ENCODE peak calls at places on chromosome 3, in four cellular contexts. One of them, this sample, is unnamed.

GRCh38 chr3:40843851-40844548 is 319.2 kb downstream of the ZNF621 start:
- DNase-seq in HepG2: peak
- DNase-seq in SK-N-SH: peak
- DNase-seq in K562: no peak
- DNase-seq in this sample: no peak

GRCh38 chr3:52277972-52278509 is 408 bp downstream of the WDR82 start:
- DNase-seq in HepG2: no peak
- DNase-seq in SK-N-SH: peak
- DNase-seq in K562: peak
- DNase-seq in this sample: no peak

GRCh38 chr3:85172001-85172400 is 213.2 kb downstream of the CADM2 start:
- DNase-seq in HepG2: no peak
- DNase-seq in SK-N-SH: no peak
- DNase-seq in K562: no peak
- DNase-seq in this sample: no peak

GRCh38 chr3:71998995-71999673 is 214.2 kb upstream of the PROK2 start:
- DNase-seq in HepG2: no peak
- DNase-seq in SK-N-SH: no peak
- DNase-seq in K562: no peak
- DNase-seq in this sample: no peak

GRCh38 chr3:76096036-76096435 is 310.7 kb upstream of the ZNF717 start:
- DNase-seq in HepG2: no peak
- DNase-seq in SK-N-SH: no peak
- DNase-seq in K562: no peak
- DNase-seq in this sample: no peak

GRCh38 chr3:13546667-13547171 is 2.2 kb upstream of the FBLN2 start:
- DNase-seq in HepG2: no peak
- DNase-seq in SK-N-SH: peak
- DNase-seq in K562: peak
- DNase-seq in this sample: no peak

GRCh38 chr3:186882125-186882524 is 39.6 kb downstream of the ADIPOQ start:
- DNase-seq in HepG2: no peak
- DNase-seq in SK-N-SH: no peak
- DNase-seq in K562: no peak
- DNase-seq in this sample: no peak

GRCh38 chr3:46848271-46849097 is 14.8 kb downstream of the MYL3 start:
- DNase-seq in HepG2: no peak
- DNase-seq in SK-N-SH: no peak
- DNase-seq in K562: peak
- DNase-seq in this sample: no peak

GRCh38 chr3:25581335-25581734 is 83.4 kb downstream of the TOP2B start:
- DNase-seq in HepG2: no peak
- DNase-seq in SK-N-SH: no peak
- DNase-seq in K562: no peak
- DNase-seq in this sample: no peak

GRCh38 chr3:157093096-157093495 is 66.9 kb downstream of the CCNL1 start:
- DNase-seq in HepG2: no peak
- DNase-seq in SK-N-SH: no peak
- DNase-seq in K562: no peak
- DNase-seq in this sample: no peak

GRCh38 chr3:134350861-134351311 is 23.4 kb downstream of the AMOTL2 start:
- DNase-seq in HepG2: no peak
- DNase-seq in SK-N-SH: no peak
- DNase-seq in K562: no peak
- DNase-seq in this sample: no peak

GRCh38 chr3:42375121-42375520 is 35.3 kb downstream of the LYZL4 start:
- DNase-seq in HepG2: no peak
- DNase-seq in SK-N-SH: no peak
- DNase-seq in K562: no peak
- DNase-seq in this sample: no peak

GRCh38 chr3:66038384-66038725 is 363 bp downstream of the MAGI1 start:
- DNase-seq in HepG2: no peak
- DNase-seq in SK-N-SH: no peak
- DNase-seq in K562: no peak
- DNase-seq in this sample: no peak

GRCh38 chr3:110178965-110179364 is 841.6 kb upstream of the DPPA4 start:
- DNase-seq in HepG2: no peak
- DNase-seq in SK-N-SH: no peak
- DNase-seq in K562: no peak
- DNase-seq in this sample: no peak

GRCh38 chr3:167899090-167899489 is 163.6 kb downstream of the SERPINI1 start:
- DNase-seq in HepG2: no peak
- DNase-seq in SK-N-SH: no peak
- DNase-seq in K562: no peak
- DNase-seq in this sample: no peak

GRCh38 chr3:17302774-17303173 is 418.0 kb downstream of the PLCL2 start:
- DNase-seq in HepG2: no peak
- DNase-seq in SK-N-SH: no peak
- DNase-seq in K562: no peak
- DNase-seq in this sample: no peak

GRCh38 chr3:10263549-10264363 is 15.5 kb downstream of the TATDN2 start:
- DNase-seq in HepG2: no peak
- DNase-seq in SK-N-SH: peak
- DNase-seq in K562: peak
- DNase-seq in this sample: peak

GRCh38 chr3:146160964-146161724 is at the start of gene PLOD2:
- DNase-seq in HepG2: peak
- DNase-seq in SK-N-SH: peak
- DNase-seq in K562: peak
- DNase-seq in this sample: peak

GRCh38 chr3:124942613-124943012 is 8.1 kb upstream of the MUC13 start:
- DNase-seq in HepG2: no peak
- DNase-seq in SK-N-SH: no peak
- DNase-seq in K562: no peak
- DNase-seq in this sample: no peak

DNA sequence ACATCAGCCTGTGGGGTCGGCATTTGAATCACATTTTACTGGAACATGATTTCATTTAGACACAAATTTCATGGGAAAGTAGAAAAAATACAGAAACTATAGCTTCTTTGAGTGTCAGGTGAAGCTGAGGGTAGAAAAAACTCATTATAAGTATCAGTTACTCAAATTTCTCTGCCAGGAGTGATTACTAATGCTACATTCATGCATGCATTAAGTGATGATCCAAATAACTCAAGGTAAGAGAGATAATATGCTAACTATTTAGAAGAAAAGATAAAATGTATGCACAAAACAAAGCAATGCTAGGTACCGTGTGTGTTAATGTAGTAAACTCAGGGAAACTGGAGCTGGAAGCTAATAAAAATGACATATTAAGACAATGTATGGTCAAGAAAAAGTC is 406.0 kb downstream of the GAP43 start:
- DNase-seq in HepG2: no peak
- DNase-seq in SK-N-SH: no peak
- DNase-seq in K562: no peak
- DNase-seq in this sample: no peak
- TF ChIP-seq YY1 in HepG2: no peak
- TF ChIP-seq YY1 in SK-N-SH: no peak
- TF ChIP-seq YY1 in K562: no peak
- TF ChIP-seq YY1 in this sample: no peak

GRCh38 chr3:123153821-123154323 is 47.9 kb upstream of the SEC22A start:
- DNase-seq in HepG2: no peak
- DNase-seq in SK-N-SH: no peak
- DNase-seq in K562: no peak
- DNase-seq in this sample: no peak

GRCh38 chr3:123151251-123151705 is 50.5 kb upstream of the SEC22A start:
- DNase-seq in HepG2: no peak
- DNase-seq in SK-N-SH: no peak
- DNase-seq in K562: no peak
- DNase-seq in this sample: no peak

GRCh38 chr3:123153124-123153523 is 48.6 kb upstream of the SEC22A start:
- DNase-seq in HepG2: no peak
- DNase-seq in SK-N-SH: no peak
- DNase-seq in K562: no peak
- DNase-seq in this sample: no peak

GRCh38 chr3:123154346-123154985 is 47.3 kb upstream of the SEC22A start:
- DNase-seq in HepG2: no peak
- DNase-seq in SK-N-SH: no peak
- DNase-seq in K562: no peak
- DNase-seq in this sample: no peak

DNA sequence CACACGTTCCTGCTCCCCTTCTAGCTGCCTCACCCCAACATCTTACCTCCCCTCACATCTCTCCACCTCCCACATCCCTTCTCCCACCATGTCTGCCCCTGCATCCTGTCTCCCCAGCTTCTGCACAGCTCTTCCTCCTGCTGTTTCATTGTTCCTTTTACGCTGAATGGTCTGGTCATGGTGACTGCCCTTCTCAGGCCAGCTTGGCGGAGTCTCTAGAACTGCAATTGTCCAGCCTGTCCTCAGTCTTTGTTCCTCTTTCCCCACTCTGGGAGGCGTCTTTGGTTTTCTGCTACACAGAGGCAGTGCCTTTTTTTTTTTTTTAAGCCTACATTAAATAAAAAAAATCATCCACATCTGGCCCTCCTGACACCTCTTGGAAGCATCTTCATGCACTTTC is 49.1 kb upstream of the SEC22A start:
- DNase-seq in HepG2: no peak
- DNase-seq in SK-N-SH: no peak
- DNase-seq in K562: no peak
- DNase-seq in this sample: no peak
- TF ChIP-seq ELF1 in HepG2: no peak
- TF ChIP-seq ELF1 in SK-N-SH: no peak
- TF ChIP-seq ELF1 in K562: no peak
- TF ChIP-seq ELF1 in this sample: no peak

GRCh38 chr3:169952045-169952444 is 14.6 kb upstream of the SEC62 start:
- DNase-seq in HepG2: no peak
- DNase-seq in SK-N-SH: no peak
- DNase-seq in K562: no peak
- DNase-seq in this sample: no peak
- TF ChIP-seq YY1 in HepG2: no peak
- TF ChIP-seq YY1 in SK-N-SH: no peak
- TF ChIP-seq YY1 in K562: no peak
- TF ChIP-seq YY1 in this sample: no peak

DNA sequence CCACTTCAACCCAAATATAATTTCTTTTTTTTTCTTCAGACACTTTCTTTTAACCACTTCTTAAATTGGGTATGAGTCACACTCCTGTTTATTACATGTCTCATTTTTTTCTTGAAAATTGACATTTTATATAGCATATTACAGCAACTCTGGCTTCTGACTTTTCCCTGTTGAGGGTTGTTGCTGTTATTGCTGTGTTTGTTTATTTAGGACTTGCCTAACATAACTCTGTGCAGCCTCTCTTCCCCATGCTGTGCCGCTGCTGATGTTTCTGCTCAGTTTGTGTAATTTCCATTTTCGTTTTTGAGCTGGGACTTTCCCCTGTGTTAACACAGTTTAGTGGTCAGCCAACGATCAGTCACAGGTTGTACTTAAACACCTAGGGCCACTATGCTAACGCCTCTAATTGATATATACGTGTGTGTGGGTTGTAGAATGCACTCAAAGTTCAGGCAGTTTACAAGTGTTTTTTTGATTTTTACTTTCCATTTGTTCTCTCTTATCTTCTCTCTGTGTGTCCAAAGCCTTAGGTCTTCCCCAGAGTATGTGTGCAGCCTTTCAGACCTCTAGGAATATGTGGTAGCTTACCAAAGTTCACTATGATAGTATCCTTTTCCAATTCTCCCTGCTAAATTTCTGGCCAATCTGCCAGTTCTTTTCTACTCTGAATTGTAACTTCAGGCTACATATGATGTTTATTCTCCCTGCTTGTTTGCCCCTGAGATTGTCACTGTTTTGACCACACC is 337.2 kb downstream of the ZBTB20 start:
- DNase-seq in HepG2: peak
- DNase-seq in SK-N-SH: no peak
- DNase-seq in K562: no peak
- DNase-seq in this sample: no peak
- TF ChIP-seq ELF1 in HepG2: no peak
- TF ChIP-seq ELF1 in SK-N-SH: no peak
- TF ChIP-seq ELF1 in K562: no peak
- TF ChIP-seq ELF1 in this sample: no peak

DNA sequence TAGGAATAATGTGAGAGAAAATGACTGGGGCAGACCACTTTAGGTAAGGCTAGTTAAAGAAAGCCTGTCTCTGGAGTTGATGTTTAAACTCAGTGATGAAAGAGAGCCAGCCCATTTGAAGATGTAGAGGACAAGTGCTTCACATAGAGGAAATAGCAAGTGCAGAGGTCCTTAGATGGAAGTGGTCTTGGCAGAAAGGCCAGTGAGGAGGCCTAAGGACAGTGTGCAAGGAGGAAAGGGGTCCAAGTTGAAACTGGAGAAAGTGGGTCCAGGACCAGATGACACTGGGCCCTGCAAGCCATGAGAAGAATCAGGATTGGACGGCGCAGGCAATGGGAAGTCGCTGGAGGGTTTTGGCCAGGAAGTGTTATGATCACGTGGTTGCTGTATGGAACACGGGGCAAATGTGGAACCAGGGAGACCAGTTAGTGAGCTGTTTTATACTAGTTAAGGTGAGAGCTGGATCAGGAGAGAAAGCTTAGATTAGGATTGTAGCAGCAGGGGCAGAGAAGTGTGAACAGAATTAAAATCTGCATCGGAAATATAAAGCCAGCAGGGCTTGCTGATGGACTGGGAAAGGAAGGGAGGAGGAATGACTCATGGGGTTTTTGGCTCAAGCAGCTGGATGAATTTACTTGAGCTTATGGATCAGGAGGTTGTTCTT is 48.0 kb upstream of the SCAANT1 start:
- DNase-seq in HepG2: no peak
- DNase-seq in SK-N-SH: no peak
- DNase-seq in K562: peak
- DNase-seq in this sample: peak
- TF ChIP-seq YY1 in HepG2: no peak
- TF ChIP-seq YY1 in SK-N-SH: no peak
- TF ChIP-seq YY1 in K562: no peak
- TF ChIP-seq YY1 in this sample: no peak

DNA sequence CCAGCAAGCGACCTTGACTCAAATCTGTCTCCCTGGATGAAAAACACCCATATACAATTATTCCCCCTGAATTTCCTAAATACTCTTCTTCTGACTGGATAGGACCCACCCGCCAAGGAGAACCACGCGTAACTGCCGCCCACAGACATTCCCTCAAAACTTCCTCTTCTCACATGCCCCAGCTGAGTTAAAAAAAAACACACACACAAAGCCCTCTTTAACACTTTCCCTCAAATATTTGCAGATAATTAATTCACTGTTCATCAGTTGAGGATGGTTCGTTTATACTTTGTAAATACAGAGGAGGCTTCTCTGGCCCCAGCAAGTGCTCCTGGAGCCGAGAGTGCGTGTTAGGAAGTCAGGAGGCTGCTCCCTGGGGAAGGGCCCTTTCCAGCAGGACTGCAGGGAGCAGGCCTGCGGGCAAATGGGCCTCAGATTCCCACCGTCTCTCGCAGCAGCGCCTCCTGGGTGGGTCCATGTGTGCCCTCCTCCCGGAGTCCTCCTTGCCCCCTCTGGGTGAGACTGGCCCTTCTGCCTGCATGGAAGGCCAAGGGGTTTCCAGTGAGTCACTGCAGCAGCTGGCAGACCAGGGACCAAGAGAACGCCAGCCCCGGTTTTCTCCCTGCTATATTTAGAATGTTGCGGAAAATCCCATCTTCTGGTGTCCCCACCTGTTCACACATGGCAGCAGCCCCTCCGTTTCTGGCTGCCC is 46.8 kb downstream of the MGLL start:
- DNase-seq in HepG2: no peak
- DNase-seq in SK-N-SH: no peak
- DNase-seq in K562: no peak
- DNase-seq in this sample: no peak
- TF ChIP-seq ELF1 in HepG2: no peak
- TF ChIP-seq ELF1 in SK-N-SH: no peak
- TF ChIP-seq ELF1 in K562: no peak
- TF ChIP-seq ELF1 in this sample: no peak

GRCh38 chr3:54720604-54721003 is 207.3 kb downstream of the LRTM1 start:
- DNase-seq in HepG2: no peak
- DNase-seq in SK-N-SH: no peak
- DNase-seq in K562: no peak
- DNase-seq in this sample: no peak
- TF ChIP-seq YY1 in HepG2: no peak
- TF ChIP-seq YY1 in SK-N-SH: no peak
- TF ChIP-seq YY1 in K562: no peak
- TF ChIP-seq YY1 in this sample: no peak

This sample was measured in HCT116.